ENCODE peak calls at places on chromosomes 12 and 14, in four cellular contexts. V is naive B cell, M is H9, C is T-helper 2 cell. H is an unnamed sample.

GRCh38 chr12:11578461-11578993 is 70.9 kb upstream of the ETV6 start:
- DNase-seq in V (no peak), C (peak), M (no peak), H (no peak)

GRCh38 chr14:22039938-22040780 is 366.5 kb upstream of the OR4E1 start:
- DNase-seq in C (peak), M (no peak), V (peak), H (no peak)

GRCh38 chr12:106147956-106148355 is 9.2 kb upstream of the NUAK1 start:
- DNase-seq in V (no peak), M (peak), C (no peak), H (peak)

GRCh38 chr14:54747616-54748015 is 155.0 kb downstream of the GCH1 start:
- DNase-seq in M (no peak), C (no peak), V (no peak), H (no peak)

GRCh38 chr14:54567634-54568561 is 970 bp downstream of the SAMD4A start:
- DNase-seq in M (peak), C (peak), V (peak), H (peak)

GRCh38 chr12:49882248-49882850 is 21.4 kb downstream of the FAIM2 start:
- DNase-seq in M (no peak), C (no peak), V (no peak), H (no peak)

GRCh38 chr12:20596036-20596435 is 99.1 kb upstream of the SLCO1C1 start:
- DNase-seq in C (no peak), M (no peak), V (no peak), H (no peak)

GRCh38 chr12:52805000-52805399 is 8.9 kb downstream of the KRT4 start:
- DNase-seq in M (peak), C (no peak), V (no peak), H (no peak)

GRCh38 chr14:23181946-23182345 is 1.5 kb downstream of the SLC7A8 start:
- DNase-seq in V (no peak), M (no peak), C (no peak), H (no peak)

GRCh38 chr14:99267871-99268775 is 3.9 kb downstream of the BCL11B start:
- DNase-seq in M (no peak), V (no peak), C (peak), H (no peak)

GRCh38 chr12:76480800-76481199 is 78.8 kb downstream of the OSBPL8 start:
- DNase-seq in C (no peak), V (no peak), M (no peak), H (no peak)

GRCh38 chr12:93943766-93944165 is 204.6 kb upstream of the PLXNC1 start:
- DNase-seq in M (no peak), C (no peak), V (no peak), H (no peak)

GRCh38 chr14:91399868-91400640 is 17.6 kb downstream of the CCDC88C start:
- DNase-seq in C (peak), M (peak), V (peak), H (peak)

GRCh38 chr12:13339538-13339937 is 143.0 kb downstream of the EMP1 start:
- DNase-seq in M (no peak), C (no peak), V (no peak), H (no peak)

GRCh38 chr14:69204753-69205152 is 13.5 kb downstream of the EXD2 start:
- DNase-seq in V (no peak), C (no peak), M (no peak), H (no peak)

GRCh38 chr14:61620130-61620946 is 75.0 kb upstream of the HIF1A start:
- DNase-seq in V (no peak), C (peak), M (no peak), H (no peak)

GRCh38 chr14:97306785-97307246 is 509.6 kb downstream of the VRK1 start:
- DNase-seq in C (peak), V (no peak), M (no peak), H (no peak)

GRCh38 chr14:51490205-51490604 is 161.5 kb upstream of the FRMD6 start:
- DNase-seq in M (no peak), V (no peak), C (no peak), H (no peak)

GRCh38 chr12:130504110-130504835 is 166.6 kb downstream of the PIWIL1 start:
- DNase-seq in C (no peak), M (peak), V (no peak), H (no peak)

GRCh38 chr12:57247041-57247440 is 3.9 kb downstream of the STAC3 start:
- DNase-seq in V (no peak), M (peak), C (no peak), H (no peak)

GRCh38 chr12:8905546-8905945 is 8.8 kb upstream of the PHC1 start:
- DNase-seq in V (no peak), M (peak), C (no peak), H (no peak)

GRCh38 chr14:104063998-104064397 is 21.5 kb upstream of the ASPG start:
- DNase-seq in V (no peak), M (no peak), C (no peak), H (no peak)

GRCh38 chr12:114661245-114661644 is 22.7 kb downstream of the TBX3 start:
- DNase-seq in M (no peak), V (no peak), C (no peak), H (no peak)

GRCh38 chr12:45518516-45519235 is 210.8 kb upstream of the ARID2 start:
- DNase-seq in M (no peak), V (no peak), C (peak), H (no peak)

GRCh38 chr12:11875414-11875935 is 195.3 kb upstream of the BCL2L14 start:
- DNase-seq in M (no peak), V (no peak), C (no peak), H (no peak)

GRCh38 chr12:52210925-52211650 is 19.3 kb upstream of the KRT80 start:
- DNase-seq in C (no peak), V (no peak), M (no peak), H (no peak)

GRCh38 chr12:70555081-70555480 is 82.1 kb downstream of the PTPRB start:
- DNase-seq in M (no peak), V (no peak), C (no peak), H (no peak)